ENCODE peak calls at places on chromosomes 1 and 21, in four cellular contexts. P is tibial nerve; G is cardiac fibroblast; E is CD8-positive, alpha-beta T cell. D is an unnamed sample.

GRCh38 chr1:3922201-3922725 is 22.2 kb upstream of the C1orf174 start:
- DNase-seq in E (no peak), G (no peak), P (no peak), D (no peak)

GRCh38 chr1:29458737-29459550 is 222.6 kb downstream of the PTPRU start:
- DNase-seq in G (no peak), P (no peak), E (no peak), D (no peak)

GRCh38 chr1:191839891-191840290 is 318.4 kb upstream of the RGS18 start:
- DNase-seq in P (no peak), E (no peak), G (peak), D (no peak)

GRCh38 chr1:171784779-171785178 is 3.3 kb downstream of the METTL13 start:
- DNase-seq in P (no peak), E (no peak), G (no peak), D (no peak)

GRCh38 chr1:159554681-159555080 is 18.9 kb upstream of the OR10J5 start:
- DNase-seq in G (peak), E (no peak), P (no peak), D (no peak)

GRCh38 chr1:194975913-194976312 is 1632.3 kb downstream of the KCNT2 start:
- DNase-seq in G (peak), E (no peak), P (no peak), D (no peak)

GRCh38 chr1:33365560-33365997 is 44.7 kb upstream of the A3GALT2 start:
- DNase-seq in P (no peak), E (no peak), G (peak), D (peak)

GRCh38 chr1:10451286-10451685 is 1.5 kb downstream of the CORT start:
- DNase-seq in P (no peak), G (peak), E (no peak), D (no peak)

GRCh38 chr1:199948587-199949280 is 78.8 kb upstream of the NR5A2 start:
- DNase-seq in P (no peak), E (no peak), G (no peak), D (no peak)

GRCh38 chr1:191530928-191531327 is 627.3 kb upstream of the RGS18 start:
- DNase-seq in E (no peak), G (no peak), P (no peak), D (no peak)

GRCh38 chr1:203267347-203267846 is 37.9 kb upstream of the BTG2 start:
- DNase-seq in P (peak), G (peak), E (peak), D (peak)

GRCh38 chr1:161009602-161010211 is 11.2 kb downstream of the F11R start:
- DNase-seq in P (no peak), E (no peak), G (no peak), D (no peak)

GRCh38 chr1:193216920-193217319 is 30.5 kb upstream of the B3GALT2 start:
- DNase-seq in E (no peak), P (no peak), G (peak), D (no peak)

GRCh38 chr1:201173736-201174135 is 16.9 kb upstream of the IGFN1 start:
- DNase-seq in G (no peak), E (no peak), P (no peak), D (no peak)

GRCh38 chr1:102262994-102263393 is 266.3 kb upstream of the OLFM3 start:
- DNase-seq in G (no peak), P (no peak), E (no peak), D (no peak)

GRCh38 chr1:61379693-61380092 is 297.3 kb downstream of the NFIA start:
- DNase-seq in P (no peak), G (no peak), E (no peak), D (no peak)

GRCh38 chr1:164719676-164720075 is 160.7 kb downstream of the PBX1 start:
- DNase-seq in P (no peak), E (no peak), G (no peak), D (no peak)

GRCh38 chr1:164718821-164719220 is 159.8 kb downstream of the PBX1 start:
- DNase-seq in E (no peak), P (no peak), G (peak), D (no peak)

GRCh38 chr1:164720329-164721036 is 161.5 kb downstream of the PBX1 start:
- DNase-seq in E (no peak), G (peak), P (no peak), D (no peak)

GRCh38 chr1:164713446-164714204 is 154.6 kb downstream of the PBX1 start:
- DNase-seq in E (no peak), G (no peak), P (no peak), D (no peak)

GRCh38 chr1:164716992-164717703 is 158.2 kb downstream of the PBX1 start:
- DNase-seq in P (no peak), G (peak), E (no peak), D (no peak)
- H3K4me3 ChIP-seq in P (no peak), G (no peak), E (no peak), D (no peak)

GRCh38 chr1:240683576-240683975 is 71.6 kb upstream of the GREM2 start:
- DNase-seq in G (no peak), E (no peak), P (no peak), D (no peak)
- TF ChIP-seq CTCF in G (no peak), E (no peak), P (no peak), D (no peak)

GRCh38 chr1:1432951-1433803 is 2.3 kb upstream of the VWA1 start:
- DNase-seq in E (no peak), G (peak), P (peak), D (no peak)
- H3K4me3 ChIP-seq in E (no peak), G (no peak), P (peak), D (no peak)

GRCh38 chr21:30072496-30072895 is 94.1 kb downstream of the CLDN17 start:
- DNase-seq in E (no peak), G (peak), P (no peak), D (peak)
- TF ChIP-seq CTCF in E (no peak), G (no peak), P (no peak), D (peak)

GRCh38 chr1:220785166-220786056 is 1.3 kb upstream of the MTARC1 start:
- DNase-seq in G (no peak), P (no peak), E (no peak), D (no peak)
- H3K4me3 ChIP-seq in G (no peak), P (no peak), E (no peak), D (no peak)

GRCh38 chr1:53986458-53986857 is 31.5 kb downstream of the LDLRAD1 start:
- DNase-seq in G (no peak), P (no peak), E (no peak), D (no peak)

GRCh38 chr1:53998223-53998622 is 19.8 kb downstream of the LDLRAD1 start:
- DNase-seq in G (no peak), P (no peak), E (no peak), D (no peak)

GRCh38 chr1:53987880-53988279 is 30.1 kb downstream of the LDLRAD1 start:
- DNase-seq in E (no peak), G (peak), P (no peak), D (no peak)

GRCh38 chr1:53995683-53996082 is 22.3 kb downstream of the LDLRAD1 start:
- DNase-seq in P (no peak), G (no peak), E (no peak), D (no peak)

DNA sequence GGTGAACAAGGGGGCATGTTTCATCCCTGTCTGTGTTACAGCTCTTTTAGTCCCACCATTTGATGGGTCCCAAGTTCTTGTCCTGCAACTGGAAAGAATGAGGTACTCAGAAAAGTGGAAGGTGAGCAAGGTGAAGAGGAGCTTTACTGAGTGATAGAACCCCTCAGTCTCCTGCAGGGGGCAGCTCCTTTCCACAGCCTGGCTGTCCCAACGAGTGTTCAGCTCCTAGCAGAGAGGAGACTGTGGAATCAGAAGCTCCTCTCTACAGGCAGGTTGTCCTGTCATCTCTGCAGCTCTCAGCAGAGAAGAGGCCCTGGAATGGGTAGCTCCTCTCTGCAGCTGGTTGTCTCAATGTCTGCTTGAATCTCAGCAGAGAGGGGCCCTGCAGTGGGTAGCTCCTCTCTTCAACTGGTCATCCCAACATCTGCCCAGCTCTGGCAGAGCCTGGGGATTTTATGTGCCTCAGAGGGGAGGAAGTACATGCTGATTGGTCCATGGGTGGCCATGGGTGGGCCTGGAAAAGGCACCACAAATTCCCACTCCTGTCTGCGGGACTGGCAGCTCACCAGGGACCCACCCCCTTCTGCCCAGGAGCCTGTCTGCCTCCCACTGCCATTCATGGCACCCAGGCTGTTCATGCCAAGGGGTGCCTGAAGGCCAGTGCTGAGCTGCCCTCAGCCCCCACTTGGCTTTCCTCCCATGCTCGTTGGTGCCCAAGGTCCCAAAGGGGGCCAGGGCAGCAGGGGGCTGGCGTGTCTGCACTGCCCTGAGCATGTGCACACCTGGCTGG is 25.7 kb downstream of the LDLRAD1 start:
- DNase-seq in P (no peak), G (peak), E (no peak), D (no peak)
- TF ChIP-seq CTCF in P (no peak), G (peak), E (no peak), D (no peak)

GRCh38 chr1:47991698-47992097 is 5.5 kb downstream of the TRABD2B start:
- DNase-seq in G (no peak), P (no peak), E (no peak), D (no peak)
- H3K4me3 ChIP-seq in G (no peak), P (no peak), E (no peak), D (no peak)

DNA sequence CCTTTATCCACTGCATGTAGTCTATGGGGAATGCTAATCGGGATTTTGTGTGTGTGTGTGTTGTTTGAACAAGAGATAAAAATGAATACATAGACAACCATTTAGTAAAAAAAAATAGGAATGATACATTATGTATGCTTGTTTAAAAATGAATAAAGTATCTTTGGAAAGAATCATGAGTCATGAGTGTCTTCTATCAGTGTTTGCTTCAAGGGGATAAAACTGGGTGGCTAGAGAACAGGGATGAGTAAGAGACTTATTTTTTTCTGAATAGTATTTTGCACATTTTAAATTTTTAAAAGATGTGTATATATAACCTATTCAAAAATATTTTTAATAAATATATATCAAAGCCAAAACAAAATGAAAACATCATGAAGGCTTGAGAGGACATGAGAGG is 839.4 kb upstream of the ADGRL4 start:
- DNase-seq in E (no peak), P (no peak), G (peak), D (no peak)
- TF ChIP-seq CTCF in E (no peak), P (no peak), G (no peak), D (no peak)

DNA sequence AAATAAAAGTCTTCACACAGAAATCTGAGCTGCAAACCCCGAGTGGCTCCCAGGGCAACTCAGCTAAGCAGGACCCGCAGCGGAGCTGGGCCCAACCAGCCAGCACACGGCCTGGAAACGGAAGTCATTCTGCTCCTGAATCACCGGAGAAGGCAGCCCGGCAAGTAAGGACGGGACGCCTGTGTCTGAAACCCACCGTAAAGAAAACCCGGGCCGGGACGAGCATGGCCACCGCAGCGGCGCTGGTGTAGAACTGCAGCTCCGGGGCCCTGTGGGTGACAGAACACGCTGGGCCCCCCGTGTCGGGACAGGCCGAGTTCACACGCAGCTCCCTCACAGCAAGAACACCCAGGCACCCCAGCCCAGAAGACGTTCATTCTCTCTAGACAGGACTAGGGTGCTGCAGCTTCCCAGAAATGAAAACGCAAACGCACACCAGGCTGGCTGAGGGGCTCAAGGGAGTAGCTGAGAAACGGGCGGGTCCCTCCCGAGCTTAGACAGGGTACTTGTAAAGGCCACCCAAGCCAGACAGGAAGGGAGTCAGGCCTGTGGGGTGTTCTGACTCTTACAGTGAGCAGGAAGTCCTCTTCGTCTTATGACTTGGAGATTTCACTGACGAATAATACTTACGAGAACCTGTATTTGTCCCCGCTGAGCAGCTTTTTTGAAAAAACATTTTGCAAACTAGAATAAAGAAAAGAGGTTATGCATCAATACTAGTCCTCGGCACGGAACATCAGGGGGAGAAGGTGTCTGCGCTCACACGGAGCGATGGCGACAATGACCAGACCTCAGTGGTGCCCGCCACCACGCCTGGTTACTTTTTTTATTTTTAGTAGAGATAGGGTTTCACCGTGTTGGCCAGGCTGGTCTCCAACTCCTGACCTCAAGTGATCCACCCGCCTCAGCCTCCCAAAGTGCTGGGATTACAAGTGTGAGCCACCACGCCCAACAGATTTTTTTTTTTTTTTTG is 10.9 kb upstream of the CDK11B start:
- DNase-seq in G (no peak), P (no peak), E (no peak), D (no peak)
- H3K4me3 ChIP-seq in G (no peak), P (no peak), E (no peak), D (no peak)

DNA sequence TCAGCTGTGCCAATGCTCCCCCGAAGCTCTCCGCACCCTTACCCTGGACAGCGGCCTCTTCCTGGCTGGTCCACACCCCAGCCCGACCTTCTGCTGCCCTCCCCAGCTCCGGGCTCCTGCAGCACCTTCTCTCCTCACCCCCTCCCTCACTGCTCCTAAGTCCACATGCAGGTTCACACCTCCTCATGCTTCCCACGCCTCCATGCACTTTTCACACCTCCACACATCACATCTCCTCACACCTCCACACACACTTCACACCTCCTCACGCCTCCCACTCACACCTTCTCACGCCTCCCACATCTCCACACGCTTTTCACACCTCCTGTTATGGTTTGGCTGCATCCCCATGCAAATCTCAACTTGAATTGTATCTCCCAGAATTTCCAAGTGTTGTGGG is 18.9 kb downstream of the GPR137B start:
- DNase-seq in E (no peak), P (no peak), G (no peak), D (no peak)
- TF ChIP-seq CTCF in E (no peak), P (no peak), G (no peak), D (no peak)